ENCODE peak calls at places on chromosomes 3 and 15, in four cellular contexts. X is SK-N-SH, K is K562, T is H1. Q is an unnamed sample.

GRCh38 chr15:101219441-101219840 is 32.4 kb downstream of the CHSY1 start:
- DNase-seq in X (no peak), K (no peak), T (no peak), Q (no peak)

GRCh38 chr3:70933105-70933810 is 620.8 kb upstream of the MDFIC2 start:
- DNase-seq in X (no peak), K (no peak), T (no peak), Q (no peak)

GRCh38 chr15:68097029-68097428 is 42.9 kb downstream of the PIAS1 start:
- DNase-seq in X (no peak), K (no peak), T (no peak), Q (no peak)

GRCh38 chr3:177816667-177817208 is 619.5 kb upstream of the TBL1XR1 start:
- DNase-seq in X (no peak), K (no peak), T (no peak), Q (no peak)

GRCh38 chr3:10702961-10703740 is 112.9 kb upstream of the SLC6A11 start:
- DNase-seq in X (peak; percentile 88), K (peak; percentile 89), T (peak; percentile 38), Q (no peak)

GRCh38 chr3:169383770-169384169 is 279.7 kb downstream of the MECOM start:
- DNase-seq in X (no peak), K (no peak), T (no peak), Q (no peak)

GRCh38 chr3:58471025-58471887 is 20.6 kb upstream of the KCTD6 start:
- DNase-seq in X (no peak), K (peak; percentile 53), T (no peak), Q (no peak)

GRCh38 chr3:184345678-184346144 is 8.3 kb downstream of the FAM131A start:
- DNase-seq in X (peak; percentile 73), K (peak; percentile 85), T (no peak), Q (no peak)

GRCh38 chr15:76553102-76553501 is 216.5 kb downstream of the ISL2 start:
- DNase-seq in X (no peak), K (no peak), T (no peak), Q (no peak)

GRCh38 chr3:71064288-71064975 is 519.1 kb downstream of the FOXP1 start:
- DNase-seq in X (peak; percentile 89), K (peak; percentile 33), T (no peak), Q (no peak)

GRCh38 chr15:66040211-66040892 is 171.1 kb downstream of the RAB11A start:
- DNase-seq in X (no peak), K (no peak), T (no peak), Q (no peak)

GRCh38 chr3:64264491-64265109 is 39.3 kb upstream of the PRICKLE2 start:
- DNase-seq in X (peak; percentile 23), K (no peak), T (no peak), Q (no peak)

GRCh38 chr3:119333773-119334492 is 39.8 kb downstream of the ARHGAP31 start:
- DNase-seq in X (peak; percentile 37), K (no peak), T (no peak), Q (no peak)

GRCh38 chr3:105970283-105970682 is 101.5 kb upstream of the CBLB start:
- DNase-seq in X (no peak), K (no peak), T (no peak), Q (no peak)

GRCh38 chr3:49900491-49901153 is 3.1 kb downstream of the MST1R start:
- DNase-seq in X (no peak), K (no peak), T (no peak), Q (no peak)

GRCh38 chr15:81363261-81363660 is 10.8 kb downstream of the TMC3 start:
- DNase-seq in X (no peak), K (no peak), T (no peak), Q (no peak)

GRCh38 chr3:133905376-133905775 is 9.7 kb upstream of the RAB6B start:
- DNase-seq in X (no peak), K (no peak), T (no peak), Q (no peak)

GRCh38 chr3:47752716-47753115 is 29.0 kb downstream of the SMARCC1 start:
- DNase-seq in X (no peak), K (no peak), T (no peak), Q (no peak)

GRCh38 chr3:119352863-119353527 is 58.8 kb downstream of the ARHGAP31 start:
- DNase-seq in X (no peak), K (no peak), T (no peak), Q (no peak)

GRCh38 chr3:150091626-150092025 is 120.9 kb upstream of the PFN2 start:
- DNase-seq in X (no peak), K (no peak), T (no peak), Q (no peak)

GRCh38 chr3:123312331-123313265 is 110.9 kb downstream of the SEC22A start:
- DNase-seq in X (no peak), K (no peak), T (no peak), Q (no peak)

DNA sequence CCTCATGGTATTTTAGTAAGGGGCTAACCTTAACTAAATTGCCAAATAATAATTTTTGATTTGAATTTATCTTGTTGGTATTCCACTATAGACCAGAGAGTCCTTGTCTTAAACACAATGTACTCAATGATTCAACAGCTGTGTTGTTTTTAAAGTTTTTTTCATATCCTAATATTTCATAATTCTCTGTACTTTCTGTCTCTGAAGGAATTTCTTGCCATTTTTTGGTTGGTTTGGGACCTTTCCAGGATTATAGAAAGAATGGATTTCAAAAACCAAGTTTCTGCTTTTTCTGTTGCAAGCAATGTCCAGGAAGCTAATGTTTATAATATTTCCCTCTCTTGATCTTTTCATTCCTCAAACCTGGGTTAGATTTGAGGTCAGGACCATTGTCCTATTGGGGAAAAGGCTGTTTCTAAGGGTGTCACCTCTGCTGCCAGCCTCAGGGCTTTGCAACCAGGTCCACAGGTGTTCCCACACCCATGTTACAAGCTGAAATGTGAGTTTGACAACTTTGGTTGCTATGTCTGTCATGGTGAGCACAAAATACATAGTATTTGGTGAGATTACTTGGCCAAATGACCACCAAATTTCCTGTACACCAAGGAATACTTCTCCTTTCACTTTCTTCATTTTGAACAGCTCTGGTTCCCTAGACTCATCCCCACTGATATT is 363.7 kb upstream of the RGMA start:
- DNase-seq in X (no peak), K (no peak), T (no peak), Q (no peak)
- H3K27ac ChIP-seq in X (no peak overlapping the region), K (no peak overlapping the region), T (no peak overlapping the region), Q (no peak overlapping the region)

GRCh38 chr3:196563721-196564225 is 4.6 kb downstream of the WDR53 start:
- DNase-seq in X (no peak), K (peak; percentile 54), T (no peak), Q (no peak)
- TF ChIP-seq GABPA in X (no peak), K (no peak), T (no peak), Q (no peak)

GRCh38 chr15:79724312-79724711 is 172.5 kb downstream of the MTHFS start:
- DNase-seq in X (no peak), K (no peak), T (no peak), Q (no peak)

GRCh38 chr15:79724804-79725203 is 172.0 kb downstream of the MTHFS start:
- DNase-seq in X (no peak), K (no peak), T (no peak), Q (no peak)

DNA sequence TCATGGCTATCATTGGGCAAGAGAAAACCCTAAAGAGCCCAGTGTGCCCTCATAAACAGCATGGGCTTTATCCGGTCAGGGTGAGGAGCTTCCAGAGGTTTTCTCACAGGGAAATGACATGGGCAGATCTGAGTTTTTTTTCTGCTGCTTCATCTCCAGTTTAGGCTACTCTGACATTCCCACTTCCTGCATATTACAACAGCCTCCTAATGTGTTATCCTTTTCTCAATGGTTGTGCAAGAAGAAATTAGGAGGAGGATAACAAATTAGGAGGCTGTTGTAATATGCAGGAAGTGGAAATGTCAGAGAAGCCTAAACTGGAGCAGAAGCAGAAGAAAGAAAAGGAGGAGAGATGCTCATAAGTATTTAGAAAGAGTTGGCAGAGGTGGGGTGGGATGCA is 175.6 kb downstream of the MTHFS start:
- DNase-seq in X (no peak), K (no peak), T (no peak), Q (no peak)
- H3K27ac ChIP-seq in X (no peak overlapping the region), K (no peak overlapping the region), T (no peak overlapping the region), Q (no peak overlapping the region)

DNA sequence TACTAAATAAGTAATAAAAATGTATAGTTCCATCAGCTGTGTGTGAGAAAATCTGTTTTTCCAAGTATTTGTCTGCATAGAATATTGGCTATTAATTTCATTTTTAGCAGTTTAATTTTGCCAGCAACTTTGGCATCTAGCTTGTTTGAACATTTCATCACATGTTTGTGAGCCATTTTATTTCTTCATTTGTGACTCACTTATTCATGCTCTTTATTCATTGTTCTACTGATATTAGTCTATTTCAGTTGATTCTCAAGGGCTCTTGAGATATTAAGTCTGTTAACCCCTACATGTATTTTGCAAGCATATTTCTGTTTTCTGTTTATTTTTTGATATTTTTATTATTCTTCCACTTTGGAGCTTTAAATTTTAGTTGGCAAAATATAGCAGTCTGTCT is 74.0 kb upstream of the PHLDB2 start:
- DNase-seq in X (no peak), K (no peak), T (no peak), Q (no peak)
- TF ChIP-seq GABPA in X (no peak), K (no peak), T (no peak), Q (no peak)

GRCh38 chr3:55161256-55161655 is 233.4 kb upstream of the LRTM1 start:
- DNase-seq in X (no peak), K (no peak), T (no peak), Q (no peak)

GRCh38 chr3:55159016-55159415 is 231.2 kb upstream of the LRTM1 start:
- DNase-seq in X (no peak), K (no peak), T (no peak), Q (no peak)

GRCh38 chr3:55158345-55158744 is 230.5 kb upstream of the LRTM1 start:
- DNase-seq in X (no peak), K (no peak), T (no peak), Q (no peak)

GRCh38 chr3:55160241-55160877 is 232.5 kb upstream of the LRTM1 start:
- DNase-seq in X (no peak), K (no peak), T (no peak), Q (peak; percentile 77)

GRCh38 chr3:55159711-55160110 is 231.9 kb upstream of the LRTM1 start:
- DNase-seq in X (no peak), K (no peak), T (no peak), Q (no peak)
- H3K27ac ChIP-seq in X (peak overlapping the region; percentile 95), K (no peak overlapping the region), T (no peak overlapping the region), Q (no peak overlapping the region)

GRCh38 chr3:13219077-13219901 is 146.1 kb upstream of the IQSEC1 start:
- DNase-seq in X (no peak), K (no peak), T (no peak), Q (no peak)

GRCh38 chr3:13217253-13217652 is 144.0 kb upstream of the IQSEC1 start:
- DNase-seq in X (no peak), K (no peak), T (no peak), Q (no peak)

GRCh38 chr3:13219902-13220296 is 146.7 kb upstream of the IQSEC1 start:
- DNase-seq in X (no peak), K (no peak), T (no peak), Q (no peak)

GRCh38 chr3:13217736-13218540 is 144.7 kb upstream of the IQSEC1 start:
- DNase-seq in X (no peak), K (no peak), T (peak; percentile 21), Q (no peak)

GRCh38 chr3:13218541-13218908 is 145.3 kb upstream of the IQSEC1 start:
- DNase-seq in X (no peak), K (no peak), T (no peak), Q (no peak)
- TF ChIP-seq GABPA in X (no peak), K (no peak), T (no peak), Q (no peak)

GRCh38 chr15:70690491-70691281 is 72.7 kb downstream of the UACA start:
- DNase-seq in X (no peak), K (no peak), T (no peak), Q (no peak)
- H3K27ac ChIP-seq in X (peak overlapping the region; percentile 39), K (no peak overlapping the region), T (no peak overlapping the region), Q (no peak overlapping the region)